ENCODE peak calls at places on chromosomes 6 and 20, in six cellular contexts. E is IMR-90, A is H7, T is tibial nerve, U is transverse colon, W is neuronal stem cell. B is an unnamed sample.

GRCh38 chr20:21702553-21703467 is 2.7 kb upstream of the PAX1 start:
- DNase-seq in E (peak; percentile 3), A (peak; percentile 90), T (no peak), U (peak; percentile 41), W (peak; percentile 86), B (peak; percentile 47)

GRCh38 chr6:49772296-49772695 is 14.8 kb downstream of the PGK2 start:
- DNase-seq in E (no peak), A (no peak), T (no peak), U (no peak), W (no peak), B (no peak)

GRCh38 chr20:56630086-56630493 is 984 bp downstream of the TFAP2C start:
- DNase-seq in E (no peak), A (peak; percentile 98), T (no peak), U (peak; percentile 64), W (peak; percentile 76), B (peak; percentile 51)

GRCh38 chr6:97064578-97064977 is 140.1 kb downstream of the KLHL32 start:
- DNase-seq in E (no peak), A (peak; percentile 26), T (no peak), U (no peak), W (no peak), B (no peak)

GRCh38 chr6:47135772-47136171 is 93.6 kb upstream of the ADGRF1 start:
- DNase-seq in E (peak; percentile 93), A (no peak), T (no peak), U (no peak), W (no peak), B (no peak)

GRCh38 chr20:34150616-34151015 is 38.6 kb upstream of the EIF2S2 start:
- DNase-seq in E (no peak), A (no peak), T (no peak), U (no peak), W (no peak), B (no peak)

GRCh38 chr6:117233146-117233545 is 32.2 kb upstream of the VGLL2 start:
- DNase-seq in E (no peak), A (no peak), T (no peak), U (no peak), W (no peak), B (no peak)

GRCh38 chr6:144372611-144373010 is 87.5 kb downstream of the UTRN start:
- DNase-seq in E (no peak), A (no peak), T (no peak), U (no peak), W (no peak), B (no peak)

GRCh38 chr20:46327557-46327956 is 19.3 kb upstream of the CDH22 start:
- DNase-seq in E (no peak), A (no peak), T (no peak), U (no peak), W (no peak), B (no peak)

GRCh38 chr20:8803065-8803464 is 265.8 kb upstream of the PLCB4 start:
- DNase-seq in E (no peak), A (peak; percentile 10), T (no peak), U (no peak), W (no peak), B (no peak)

GRCh38 chr6:7052441-7052936 is 55.3 kb upstream of the RREB1 start:
- DNase-seq in E (peak; percentile 65), A (peak; percentile 79), T (no peak), U (peak; percentile 42), W (peak; percentile 35), B (peak; percentile 16)

GRCh38 chr6:90098025-90098474 is 198.6 kb downstream of the BACH2 start:
- DNase-seq in E (peak; percentile 89), A (no peak), T (peak; percentile 83), U (peak; percentile 19), W (no peak), B (no peak)

GRCh38 chr6:11331136-11331535 is 98.7 kb upstream of the NEDD9 start:
- DNase-seq in E (no peak), A (no peak), T (no peak), U (no peak), W (no peak), B (no peak)

DNA sequence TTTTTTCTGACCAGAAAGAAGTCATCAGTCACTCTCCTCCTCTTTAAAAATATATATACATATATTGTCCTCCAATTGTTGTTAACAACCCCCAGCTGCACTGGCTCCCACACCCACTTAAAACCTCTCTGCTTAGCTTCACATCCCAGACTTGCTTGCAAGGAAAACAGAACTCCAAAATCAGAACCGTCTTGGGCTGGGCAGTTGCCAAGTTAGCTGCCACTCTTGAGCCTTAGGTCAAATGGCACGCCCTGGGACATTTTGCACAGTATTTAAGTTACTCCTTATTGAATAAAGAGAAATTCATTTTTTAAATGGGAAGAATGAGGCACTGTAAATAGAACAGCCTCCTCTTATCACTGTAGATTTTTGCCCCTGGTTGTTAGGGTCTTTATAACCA is 204.3 kb downstream of the ISM1 start:
- DNase-seq in E (no peak), A (no peak), T (no peak), U (no peak), W (no peak), B (no peak)
- H3K4me3 ChIP-seq in E (no peak overlapping the region), A (no peak overlapping the region), T (no peak overlapping the region), U (no peak overlapping the region), W (no peak overlapping the region), B (no peak overlapping the region)

GRCh38 chr20:38358500-38358998 is 12.3 kb downstream of the LBP start:
- DNase-seq in E (no peak), A (no peak), T (no peak), U (no peak), W (no peak), B (no peak)

GRCh38 chr20:38354227-38354626 is 7.9 kb downstream of the LBP start:
- DNase-seq in E (no peak), A (no peak), T (no peak), U (no peak), W (no peak), B (no peak)

GRCh38 chr20:38355161-38356012 is 9.1 kb downstream of the LBP start:
- DNase-seq in E (no peak), A (peak; percentile 57), T (no peak), U (no peak), W (no peak), B (peak; percentile 19)

GRCh38 chr20:38353298-38353697 is 7.0 kb downstream of the LBP start:
- DNase-seq in E (peak; percentile 18), A (peak; percentile 65), T (no peak), U (no peak), W (no peak), B (no peak)

DNA sequence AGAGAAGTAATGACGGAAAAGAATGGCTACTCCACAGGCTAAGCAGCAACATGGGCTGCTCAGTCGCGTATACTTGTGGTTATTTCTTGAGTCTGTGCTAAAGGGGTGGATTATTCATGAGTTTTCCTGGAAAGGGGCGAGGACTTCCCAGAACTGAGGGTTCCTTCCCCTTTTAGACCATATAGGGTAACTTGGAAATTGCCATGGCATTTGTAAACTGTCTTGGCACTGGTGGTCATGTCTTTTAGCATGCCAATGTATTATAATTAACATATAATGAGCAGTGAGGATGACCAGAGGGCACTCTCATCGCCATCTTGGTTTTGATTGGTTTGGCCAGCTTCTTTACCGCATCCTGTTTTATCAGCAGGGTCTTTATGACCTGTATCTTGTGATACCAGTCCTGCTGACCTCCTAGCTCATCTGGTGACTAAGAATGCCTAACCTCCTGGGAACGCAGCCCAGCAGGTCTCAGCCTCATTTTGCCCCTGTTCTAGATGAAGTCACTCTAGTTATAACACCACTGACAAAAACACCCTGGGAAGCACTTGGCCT is 11.4 kb downstream of the LBP start:
- DNase-seq in E (peak; percentile 15), A (no peak), T (no peak), U (no peak), W (no peak), B (no peak)
- H3K4me3 ChIP-seq in E (no peak overlapping the region), A (no peak overlapping the region), T (no peak overlapping the region), U (no peak overlapping the region), W (no peak overlapping the region), B (no peak overlapping the region)

DNA sequence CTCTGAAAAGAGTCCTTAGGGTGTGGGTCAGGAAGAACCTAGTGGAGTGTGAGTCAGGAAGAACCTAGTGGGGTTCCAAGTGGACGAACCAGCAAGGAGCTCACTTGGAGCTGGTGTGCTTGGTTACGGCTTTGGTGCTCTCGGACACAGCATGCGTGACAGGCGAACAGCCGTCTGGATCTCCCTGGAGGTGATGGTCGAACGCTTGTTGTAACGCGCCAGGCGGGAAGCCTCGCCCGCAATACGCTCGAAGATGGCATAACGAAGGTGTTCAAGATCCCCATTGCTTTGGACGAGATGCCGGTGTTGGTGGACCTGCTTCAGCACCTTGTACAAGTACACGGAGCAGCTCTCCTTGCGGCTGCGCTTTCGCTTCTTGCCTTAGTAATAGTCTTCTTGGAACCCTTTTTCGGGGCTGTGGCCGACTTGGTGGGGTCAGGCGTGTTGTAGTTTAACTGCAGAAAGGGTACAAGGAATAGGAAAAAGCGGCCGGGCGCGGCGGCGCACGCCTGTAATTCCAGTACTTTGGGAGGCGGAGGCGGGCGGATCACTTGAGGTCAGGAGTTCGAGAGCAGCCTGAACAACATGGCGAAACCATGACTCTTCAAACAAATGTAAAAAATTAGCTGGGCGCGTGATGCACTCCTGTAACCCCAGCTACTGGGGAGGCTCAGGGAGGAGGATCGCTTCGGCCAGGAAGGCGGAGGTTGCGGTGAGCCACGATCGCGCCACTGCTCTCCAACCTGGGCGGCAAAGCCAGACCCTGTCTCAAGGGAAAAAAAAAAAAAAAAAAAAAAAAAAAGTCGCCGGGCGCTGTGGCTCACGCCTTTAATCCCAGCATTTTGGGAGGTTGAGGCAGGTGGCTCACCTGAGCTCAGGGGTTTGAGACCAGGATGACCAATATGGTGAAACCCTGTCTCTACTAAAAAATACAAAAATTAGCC is 48.0 kb downstream of the OR2B2 start:
- DNase-seq in E (peak; percentile 15), A (no peak), T (no peak), U (peak; percentile 17), W (no peak), B (peak; percentile 65)
- H3K4me3 ChIP-seq in E (peak overlapping the region; percentile 76), A (peak overlapping the region; percentile 81), T (peak overlapping the region; percentile 81), U (peak overlapping the region; percentile 79), W (peak overlapping the region; percentile 78), B (peak overlapping the region; percentile 74)

GRCh38 chr6:146014233-146014632 is 14.6 kb upstream of the GRM1 start:
- DNase-seq in E (no peak), A (no peak), T (no peak), U (no peak), W (no peak), B (no peak)

DNA sequence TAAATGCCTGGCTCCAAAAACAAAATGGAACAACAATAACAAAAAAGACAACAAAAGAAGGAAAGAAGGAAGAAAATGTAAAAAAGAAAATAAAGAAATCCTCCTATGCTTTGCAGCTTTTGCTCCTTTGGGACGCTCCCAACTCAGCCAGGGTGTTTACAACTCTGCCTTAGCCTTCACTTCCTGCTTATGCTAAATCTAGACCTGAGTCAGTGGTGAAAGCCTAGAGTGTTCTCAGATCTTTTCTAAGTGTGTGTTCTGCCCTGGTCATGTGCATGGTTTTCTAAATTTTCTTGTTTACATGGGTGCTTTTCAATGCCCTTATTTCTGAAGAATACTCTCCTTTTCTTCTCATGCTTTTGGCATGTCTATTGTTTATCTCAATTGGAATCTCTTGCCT is 19.5 kb upstream of the GRM1 start:
- DNase-seq in E (no peak), A (no peak), T (no peak), U (no peak), W (no peak), B (no peak)
- H3K4me3 ChIP-seq in E (no peak overlapping the region), A (no peak overlapping the region), T (no peak overlapping the region), U (no peak overlapping the region), W (no peak overlapping the region), B (no peak overlapping the region)

B was measured in GM06990.